ENCODE peak calls at places on chromosomes 7 and 10, in eight cellular contexts. O, V, E, J, L, Q, C and S are unnamed samples.

GRCh38 chr7:2459674-2460073 is 16.5 kb downstream of the GRIFIN start:
- DNase-seq in Q (no peak), L (no peak), J (no peak), E (no peak), C (no peak), V (no peak), O (no peak), S (no peak)

GRCh38 chr7:30200591-30200990 is 65.8 kb downstream of the MTURN start:
- DNase-seq in Q (no peak), V (no peak), J (no peak), L (no peak), O (no peak), C (no peak), E (no peak), S (no peak)

GRCh38 chr7:29113384-29114102 is 32.8 kb downstream of the CPVL start:
- DNase-seq in O (no peak), E (peak), C (no peak), V (no peak), L (peak), Q (peak), J (no peak), S (peak)

GRCh38 chr7:45923290-45923689 is 2.2 kb upstream of the IGFBP3 start:
- DNase-seq in O (no peak), C (peak), E (peak), L (peak), Q (peak), J (peak), V (peak), S (peak)

GRCh38 chr7:35430547-35431153 is 176.8 kb upstream of the TBX20 start:
- DNase-seq in J (no peak), C (no peak), O (no peak), Q (peak), L (no peak), V (no peak), E (no peak), S (no peak)

GRCh38 chr10:11713186-11713743 is 28.9 kb upstream of the ECHDC3 start:
- DNase-seq in E (no peak), V (no peak), L (peak), J (no peak), O (no peak), Q (peak), C (no peak), S (no peak)

GRCh38 chr7:16989883-16990413 is 108.2 kb upstream of the AGR3 start:
- DNase-seq in C (no peak), O (no peak), E (peak), L (peak), V (no peak), Q (peak), J (peak), S (peak)

GRCh38 chr7:104207731-104208420 is at the start of gene ORC5:
- DNase-seq in Q (peak), O (peak), J (peak), L (peak), V (peak), E (peak), C (peak), S (peak)

GRCh38 chr10:3043512-3044368 is 23.6 kb upstream of the PFKP start:
- DNase-seq in C (peak), L (peak), V (peak), J (no peak), E (peak), O (no peak), Q (peak), S (peak)

GRCh38 chr7:117068511-117069155 is 115.3 kb downstream of the ST7 start:
- DNase-seq in V (no peak), Q (no peak), J (no peak), O (no peak), E (no peak), L (no peak), C (no peak), S (no peak)

GRCh38 chr7:55138663-55139062 is 119.8 kb downstream of the EGFR start:
- DNase-seq in Q (no peak), L (no peak), E (no peak), C (no peak), J (no peak), O (no peak), V (no peak), S (no peak)
- TF ChIP-seq CTCF in Q (no peak), L (no peak), E (no peak), C (no peak), J (no peak), O (no peak), V (no peak), S (no peak)

GRCh38 chr10:80172896-80173295 is 32.4 kb downstream of the ANXA11 start:
- DNase-seq in C (no peak), O (no peak), Q (no peak), V (no peak), J (no peak), E (no peak), L (no peak), S (no peak)

GRCh38 chr10:80177781-80178636 is 27.3 kb downstream of the ANXA11 start:
- DNase-seq in C (no peak), J (no peak), E (no peak), O (no peak), V (no peak), L (no peak), Q (peak), S (peak)

GRCh38 chr10:80173441-80173840 is 31.9 kb downstream of the ANXA11 start:
- DNase-seq in L (no peak), C (no peak), Q (no peak), J (no peak), O (no peak), V (no peak), E (no peak), S (no peak)

GRCh38 chr10:80176526-80176925 is 28.8 kb downstream of the ANXA11 start:
- DNase-seq in E (no peak), O (no peak), C (no peak), V (no peak), J (no peak), L (no peak), Q (no peak), S (no peak)

GRCh38 chr10:80174641-80175395 is 30.5 kb downstream of the ANXA11 start:
- DNase-seq in O (no peak), L (no peak), E (no peak), J (no peak), V (no peak), Q (no peak), C (no peak), S (no peak)
- TF ChIP-seq CTCF in O (no peak), L (no peak), E (no peak), J (no peak), V (no peak), Q (no peak), C (no peak), S (no peak)

GRCh38 chr7:133434246-133434865 is 181.5 kb downstream of the EXOC4 start:
- DNase-seq in Q (peak), E (peak), L (peak), V (peak), C (no peak), O (no peak), J (no peak), S (peak)
- TF ChIP-seq CTCF in Q (peak), E (peak), L (peak), V (peak), C (no peak), O (peak), J (peak), S (peak)

GRCh38 chr10:101741938-101742337 is 34.0 kb downstream of the FGF8 start:
- DNase-seq in C (no peak), Q (no peak), V (no peak), J (no peak), E (no peak), O (no peak), L (no peak), S (no peak)
- TF ChIP-seq CTCF in C (no peak), Q (no peak), V (no peak), J (no peak), E (no peak), O (no peak), L (no peak), S (no peak)

GRCh38 chr7:43799605-43800004 is 41.1 kb downstream of the BLVRA start:
- DNase-seq in C (no peak), L (no peak), V (no peak), E (no peak), J (no peak), O (no peak), Q (peak), S (no peak)
- TF ChIP-seq CTCF in C (no peak), L (no peak), V (no peak), E (no peak), J (no peak), O (no peak), Q (no peak), S (peak)

DNA sequence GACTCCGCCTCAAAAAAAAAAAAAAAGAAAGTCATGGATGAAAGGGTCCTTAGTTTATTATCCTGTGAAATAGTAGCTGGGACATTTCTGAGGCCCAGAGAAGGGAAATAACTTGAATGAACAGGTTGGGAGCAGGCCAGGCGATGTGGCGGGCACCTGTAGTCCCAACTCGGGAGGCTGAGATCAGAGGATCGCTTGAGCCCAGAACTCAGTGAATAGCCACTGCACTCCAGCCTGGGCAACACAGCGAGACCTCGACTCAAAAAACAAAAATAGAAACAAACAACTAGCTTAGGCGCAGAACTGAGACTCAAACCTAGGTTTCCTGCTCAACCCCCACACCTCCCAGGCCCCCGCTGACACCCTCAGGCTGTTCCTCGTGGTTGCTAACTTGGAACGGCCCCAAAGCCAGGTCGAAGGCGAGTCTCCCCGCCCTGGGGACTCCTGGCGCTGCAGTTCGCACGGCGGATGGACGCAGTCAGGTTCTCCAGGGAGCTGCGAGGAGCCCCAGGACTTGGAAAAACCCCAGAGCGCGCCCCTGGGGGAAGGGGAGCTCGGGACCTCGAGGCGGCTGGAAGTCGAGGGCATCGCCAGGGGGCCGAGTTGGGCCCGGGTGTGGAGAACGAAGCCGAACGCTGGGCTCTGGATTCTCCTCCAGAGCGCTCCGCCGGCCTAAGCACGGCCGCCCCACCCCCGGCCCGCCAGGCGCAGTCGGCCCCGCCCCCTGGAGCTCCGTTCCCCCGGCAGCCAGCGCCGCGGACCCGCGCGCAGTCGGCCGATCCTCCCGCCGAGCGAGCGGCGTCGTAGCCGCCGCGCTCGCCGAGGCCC is at the start of gene STOX1:
- DNase-seq in J (no peak), C (peak), E (peak), O (peak), L (peak), Q (peak), V (peak), S (no peak)
- TF ChIP-seq CTCF in J (no peak), C (no peak), E (no peak), O (no peak), L (no peak), Q (no peak), V (no peak), S (no peak)

DNA sequence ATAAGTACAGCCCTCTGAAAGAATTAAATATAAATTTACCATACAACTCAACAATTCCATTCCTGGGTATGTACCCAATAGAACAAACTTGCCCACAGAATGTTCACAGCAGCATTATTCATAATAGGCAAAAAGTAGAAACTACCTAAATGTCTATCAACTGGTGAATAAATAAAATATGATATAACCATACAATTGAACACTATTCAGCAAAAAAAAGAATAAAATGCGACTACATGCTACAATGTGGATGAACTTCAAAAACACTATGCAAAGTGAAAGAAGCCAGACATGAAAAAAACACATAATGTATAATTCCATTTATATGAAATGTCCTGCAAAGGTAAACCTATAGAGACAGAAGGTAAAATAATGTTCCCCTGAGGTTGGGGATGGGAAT is 2.0 kb upstream of the CPN1 start:
- DNase-seq in J (no peak), V (no peak), O (no peak), L (no peak), C (no peak), Q (no peak), E (no peak), S (no peak)
- TF ChIP-seq CTCF in J (no peak), V (no peak), O (no peak), L (no peak), C (no peak), Q (no peak), E (no peak), S (no peak)

GRCh38 chr10:15795000-15795792 is 65.1 kb downstream of the MINDY3 start:
- DNase-seq in Q (no peak), L (no peak), C (no peak), V (no peak), J (no peak), E (no peak), O (no peak), S (no peak)

GRCh38 chr10:15792777-15793176 is 67.5 kb downstream of the MINDY3 start:
- DNase-seq in L (no peak), V (no peak), Q (no peak), E (no peak), C (no peak), O (no peak), J (no peak), S (no peak)

GRCh38 chr10:15796098-15796759 is 64.1 kb downstream of the MINDY3 start:
- DNase-seq in Q (no peak), V (no peak), C (no peak), E (no peak), L (no peak), O (no peak), J (no peak), S (no peak)

GRCh38 chr10:15793664-15794063 is 66.6 kb downstream of the MINDY3 start:
- DNase-seq in C (no peak), L (no peak), O (no peak), E (no peak), J (no peak), Q (no peak), V (no peak), S (no peak)

GRCh38 chr10:15794569-15794968 is 65.7 kb downstream of the MINDY3 start:
- DNase-seq in E (no peak), J (no peak), C (no peak), O (no peak), V (no peak), Q (no peak), L (no peak), S (no peak)
- TF ChIP-seq CTCF in E (no peak), J (no peak), C (no peak), O (no peak), V (no peak), Q (no peak), L (no peak), S (no peak)